ENCODE peak calls at places on chromosomes 5 and 9, in five cellular contexts. One of them, this sample, is unnamed.

GRCh38 chr9:125960631-125961030 is 213.5 kb downstream of the PBX3 start:
- DNase-seq in uterus: no peak
- DNase-seq in IMR-90: no peak
- DNase-seq in heart left ventricle: no peak
- DNase-seq in lower leg skin: no peak
- DNase-seq in this sample: no peak

GRCh38 chr5:136174021-136174659 is 18.8 kb downstream of the SMIM32 start:
- DNase-seq in IMR-90: peak; percentile 75
- DNase-seq in uterus: no peak
- DNase-seq in heart left ventricle: no peak
- DNase-seq in lower leg skin: no peak
- DNase-seq in this sample: no peak

GRCh38 chr5:32098291-32098690 is 75.8 kb downstream of the GOLPH3 start:
- DNase-seq in uterus: no peak
- DNase-seq in lower leg skin: peak; percentile 64
- DNase-seq in IMR-90: no peak
- DNase-seq in heart left ventricle: no peak
- DNase-seq in this sample: no peak

GRCh38 chr9:103444157-103444556 is 449.0 kb downstream of the CYLC2 start:
- DNase-seq in uterus: no peak
- DNase-seq in lower leg skin: no peak
- DNase-seq in heart left ventricle: no peak
- DNase-seq in IMR-90: no peak
- DNase-seq in this sample: no peak

GRCh38 chr5:169901896-169902295 is 78.4 kb downstream of the INSYN2B start:
- DNase-seq in IMR-90: no peak
- DNase-seq in heart left ventricle: no peak
- DNase-seq in uterus: no peak
- DNase-seq in lower leg skin: no peak
- DNase-seq in this sample: no peak

GRCh38 chr9:126293522-126293889 is 33.1 kb upstream of the MVB12B start:
- DNase-seq in heart left ventricle: no peak
- DNase-seq in lower leg skin: peak; percentile 60
- DNase-seq in uterus: no peak
- DNase-seq in IMR-90: no peak
- DNase-seq in this sample: no peak

GRCh38 chr5:63603001-63603400 is 359.2 kb downstream of the HTR1A start:
- DNase-seq in IMR-90: no peak
- DNase-seq in uterus: no peak
- DNase-seq in lower leg skin: no peak
- DNase-seq in heart left ventricle: no peak
- DNase-seq in this sample: no peak

GRCh38 chr9:95497772-95498171 is 19.0 kb downstream of the PTCH1 start:
- DNase-seq in lower leg skin: no peak
- DNase-seq in IMR-90: peak; percentile 77
- DNase-seq in uterus: no peak
- DNase-seq in heart left ventricle: no peak
- DNase-seq in this sample: no peak

GRCh38 chr5:151810907-151811306 is 39.2 kb downstream of the G3BP1 start:
- DNase-seq in heart left ventricle: no peak
- DNase-seq in uterus: no peak
- DNase-seq in lower leg skin: no peak
- DNase-seq in IMR-90: peak; percentile 33
- DNase-seq in this sample: no peak

GRCh38 chr5:125564336-125564975 is 818.0 kb upstream of the ZNF608 start:
- DNase-seq in lower leg skin: no peak
- DNase-seq in IMR-90: peak; percentile 11
- DNase-seq in uterus: no peak
- DNase-seq in heart left ventricle: no peak
- DNase-seq in this sample: no peak

GRCh38 chr5:168307022-168307421 is 15.6 kb downstream of the WWC1 start:
- DNase-seq in lower leg skin: no peak
- DNase-seq in heart left ventricle: no peak
- DNase-seq in uterus: no peak
- DNase-seq in IMR-90: no peak
- DNase-seq in this sample: no peak

GRCh38 chr9:2526071-2526862 is 95.3 kb upstream of the VLDLR start:
- DNase-seq in lower leg skin: no peak
- DNase-seq in IMR-90: no peak
- DNase-seq in uterus: no peak
- DNase-seq in heart left ventricle: no peak
- DNase-seq in this sample: no peak

GRCh38 chr5:173056783-173057061 is 570 bp downstream of the CREBRF start:
- DNase-seq in lower leg skin: no peak
- DNase-seq in IMR-90: no peak
- DNase-seq in uterus: no peak
- DNase-seq in heart left ventricle: peak; percentile 91
- DNase-seq in this sample: peak; percentile 42

GRCh38 chr9:83299556-83299955 is 236.6 kb upstream of the RASEF start:
- DNase-seq in lower leg skin: no peak
- DNase-seq in uterus: no peak
- DNase-seq in heart left ventricle: no peak
- DNase-seq in IMR-90: no peak
- DNase-seq in this sample: peak; percentile 87

GRCh38 chr9:135229701-135230385 is 142.4 kb downstream of the OLFM1 start:
- DNase-seq in heart left ventricle: peak; percentile 27
- DNase-seq in IMR-90: no peak
- DNase-seq in uterus: no peak
- DNase-seq in lower leg skin: no peak
- DNase-seq in this sample: no peak

GRCh38 chr9:1429328-1429727 is 379.2 kb downstream of the DMRT2 start:
- DNase-seq in lower leg skin: no peak
- DNase-seq in uterus: no peak
- DNase-seq in heart left ventricle: no peak
- DNase-seq in IMR-90: no peak
- DNase-seq in this sample: no peak

GRCh38 chr9:104075801-104076753 is 18.0 kb upstream of the SMC2 start:
- DNase-seq in uterus: no peak
- DNase-seq in IMR-90: peak; percentile 66
- DNase-seq in heart left ventricle: no peak
- DNase-seq in lower leg skin: no peak
- DNase-seq in this sample: no peak

GRCh38 chr9:133147412-133148271 is 16.1 kb downstream of the GBGT1 start:
- DNase-seq in IMR-90: peak; percentile 32
- DNase-seq in uterus: peak; percentile 78
- DNase-seq in lower leg skin: peak; percentile 96
- DNase-seq in heart left ventricle: peak; percentile 89
- DNase-seq in this sample: peak; percentile 96

GRCh38 chr5:14491015-14491414 is 90.6 kb upstream of the OTULINL start:
- DNase-seq in heart left ventricle: no peak
- DNase-seq in uterus: no peak
- DNase-seq in IMR-90: no peak
- DNase-seq in lower leg skin: no peak
- DNase-seq in this sample: no peak

GRCh38 chr5:10543585-10544040 is 20.3 kb upstream of the ANKRD33B start:
- DNase-seq in heart left ventricle: no peak
- DNase-seq in lower leg skin: no peak
- DNase-seq in uterus: no peak
- DNase-seq in IMR-90: no peak
- DNase-seq in this sample: no peak

GRCh38 chr9:37503736-37504135 is 18.0 kb downstream of the POLR1E start:
- DNase-seq in lower leg skin: no peak
- DNase-seq in heart left ventricle: no peak
- DNase-seq in uterus: no peak
- DNase-seq in IMR-90: peak; percentile 16
- DNase-seq in this sample: no peak

GRCh38 chr9:78365979-78366697 is 69.2 kb downstream of the PSAT1 start:
- DNase-seq in lower leg skin: no peak
- DNase-seq in uterus: no peak
- DNase-seq in IMR-90: peak; percentile 39
- DNase-seq in heart left ventricle: no peak
- DNase-seq in this sample: no peak

GRCh38 chr9:69074801-69075200 is 39.2 kb downstream of the FXN start:
- DNase-seq in lower leg skin: no peak
- DNase-seq in heart left ventricle: no peak
- DNase-seq in uterus: no peak
- DNase-seq in IMR-90: no peak
- DNase-seq in this sample: no peak

DNA sequence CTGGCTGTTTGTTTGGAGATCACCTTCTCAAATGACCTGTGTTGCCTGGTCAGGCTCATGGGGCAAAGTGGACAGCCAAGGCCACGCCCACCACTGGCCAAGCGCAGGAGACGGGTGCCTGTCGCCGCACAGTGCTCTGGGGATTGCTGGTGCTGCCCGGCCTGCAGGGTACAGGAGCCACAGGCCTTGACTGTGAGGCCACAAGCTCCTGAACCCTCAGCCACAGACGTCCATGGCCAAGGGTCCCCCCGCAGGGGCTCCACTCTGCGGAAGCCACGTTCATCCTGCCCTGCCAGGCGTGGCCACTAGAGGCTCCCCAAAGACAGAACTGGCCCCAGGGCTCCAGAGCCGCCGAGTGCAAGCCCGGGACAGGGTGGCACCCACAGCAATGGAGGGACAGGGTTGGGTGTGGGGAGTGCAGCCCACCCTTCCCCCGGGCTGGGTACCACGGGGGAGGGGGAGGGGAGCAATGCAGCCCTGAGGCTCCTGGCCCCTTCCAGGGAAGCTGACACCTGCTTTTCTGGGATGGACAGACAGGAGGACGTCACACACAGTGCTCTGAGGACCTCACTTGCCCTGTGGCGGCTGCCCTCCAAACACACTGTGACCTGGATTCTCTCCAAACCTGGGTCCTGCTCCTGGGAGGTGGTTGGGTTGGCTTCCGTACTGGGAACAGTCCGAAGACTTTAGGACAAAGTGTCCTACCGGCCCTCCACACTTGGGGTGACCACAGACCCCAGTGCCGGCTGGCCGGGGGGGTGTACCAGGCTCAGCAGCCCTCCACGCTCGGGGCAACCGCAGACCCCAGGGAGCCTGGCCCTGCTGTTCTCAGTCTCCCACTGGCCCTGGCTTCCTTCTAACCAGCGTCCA is 21.5 kb downstream of the TPPP start:
- DNase-seq in IMR-90: peak; percentile 26
- DNase-seq in lower leg skin: peak; percentile 94
- DNase-seq in heart left ventricle: peak; percentile 86
- DNase-seq in uterus: peak; percentile 65
- DNase-seq in this sample: peak; percentile 79
- TF ChIP-seq POLR2A in IMR-90: no peak
- TF ChIP-seq POLR2A in lower leg skin: no peak
- TF ChIP-seq POLR2A in heart left ventricle: no peak
- TF ChIP-seq POLR2A in uterus: no peak
- TF ChIP-seq POLR2A in this sample: no peak

DNA sequence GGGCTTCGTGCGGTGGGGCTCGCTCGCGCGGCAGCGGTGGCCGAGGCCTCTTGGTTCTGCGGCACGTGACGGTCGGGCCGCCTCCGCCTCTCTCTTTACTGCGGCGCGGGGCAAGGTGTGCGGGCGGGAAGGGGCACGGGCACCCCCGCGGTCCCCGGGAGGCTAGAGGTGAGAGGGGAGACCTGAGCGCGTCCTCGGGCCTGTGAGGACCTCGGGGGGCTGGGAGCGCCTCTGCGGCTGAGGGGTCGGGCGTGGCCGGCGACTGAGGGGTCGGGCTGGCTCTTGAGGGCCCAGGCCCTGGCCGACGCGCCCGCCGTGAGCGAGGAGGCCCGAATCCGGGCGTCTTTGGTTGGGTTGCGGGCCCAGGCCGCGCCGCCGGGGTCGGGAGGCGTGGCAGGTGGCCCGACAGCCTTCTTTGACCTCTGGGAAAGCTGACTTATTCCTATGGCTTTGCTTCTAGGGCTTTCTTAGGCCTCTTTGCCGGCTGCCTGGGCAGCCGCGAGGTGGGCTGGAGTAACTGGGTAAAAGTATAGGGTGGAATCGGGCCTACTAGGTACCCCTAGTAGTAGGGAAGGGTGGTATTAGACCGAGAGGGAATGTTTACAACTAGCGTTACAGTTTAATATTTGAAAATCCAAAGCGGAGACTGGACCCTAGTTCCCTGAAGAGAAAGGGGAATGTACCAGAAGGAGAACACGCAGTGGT is at the start of gene CANX:
- DNase-seq in lower leg skin: no peak
- DNase-seq in heart left ventricle: no peak
- DNase-seq in IMR-90: no peak
- DNase-seq in uterus: no peak
- DNase-seq in this sample: no peak
- TF ChIP-seq POLR2A in lower leg skin: no peak
- TF ChIP-seq POLR2A in heart left ventricle: peak; percentile 66
- TF ChIP-seq POLR2A in IMR-90: peak; percentile 90
- TF ChIP-seq POLR2A in uterus: peak; percentile 94
- TF ChIP-seq POLR2A in this sample: peak; percentile 97

DNA sequence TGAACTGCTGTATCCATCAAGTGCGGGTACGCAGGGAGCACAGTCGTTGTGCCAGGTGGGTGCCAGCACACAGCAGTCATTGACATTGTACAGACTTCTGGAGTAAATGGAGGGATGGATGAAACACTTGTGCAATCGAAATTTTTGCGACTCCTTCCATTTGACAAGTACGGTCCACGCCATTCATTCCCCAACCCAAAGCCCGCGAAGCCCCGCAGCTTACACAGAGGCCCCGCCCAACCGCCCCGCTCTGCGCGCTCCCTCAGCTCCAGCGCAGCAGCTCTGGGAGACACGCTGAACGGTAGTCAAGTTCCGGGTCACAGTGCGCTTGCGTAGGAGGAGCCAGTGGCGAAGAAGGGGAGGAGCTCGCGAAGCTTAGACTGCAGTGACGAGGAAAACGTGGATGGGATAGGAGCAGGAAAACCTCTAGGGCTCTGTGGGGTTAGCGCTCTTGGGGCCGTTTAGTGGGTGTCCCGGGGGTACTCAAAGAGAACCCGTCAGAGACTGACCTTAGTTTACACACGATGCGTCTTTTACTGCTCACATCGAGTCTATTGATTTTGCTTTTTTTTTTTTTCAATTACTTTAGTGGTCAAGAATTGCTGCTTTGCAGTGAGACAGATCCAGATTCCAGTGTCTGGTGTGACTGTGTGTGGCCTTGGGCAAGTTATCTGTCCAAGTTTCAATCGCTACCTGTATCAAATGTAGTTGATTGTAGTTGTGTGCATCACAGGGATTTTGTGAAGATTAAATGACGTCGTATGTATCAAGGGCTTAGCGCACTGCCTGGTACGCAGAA is 15.3 kb upstream of the MSANTD3 start:
- DNase-seq in heart left ventricle: peak; percentile 94
- DNase-seq in lower leg skin: peak; percentile 97
- DNase-seq in uterus: peak; percentile 90
- DNase-seq in IMR-90: peak; percentile 85
- DNase-seq in this sample: peak; percentile 92
- TF ChIP-seq POLR2A in heart left ventricle: peak; percentile 66
- TF ChIP-seq POLR2A in lower leg skin: no peak
- TF ChIP-seq POLR2A in uterus: peak; percentile 31
- TF ChIP-seq POLR2A in IMR-90: peak; percentile 32
- TF ChIP-seq POLR2A in this sample: peak; percentile 73

GRCh38 chr9:129962376-129962765 is 80.6 kb downstream of the FNBP1 start:
- DNase-seq in uterus: no peak
- DNase-seq in heart left ventricle: no peak
- DNase-seq in IMR-90: no peak
- DNase-seq in lower leg skin: no peak
- DNase-seq in this sample: no peak

GRCh38 chr9:129968690-129969485 is 74.1 kb downstream of the FNBP1 start:
- DNase-seq in heart left ventricle: no peak
- DNase-seq in uterus: peak; percentile 63
- DNase-seq in lower leg skin: no peak
- DNase-seq in IMR-90: peak; percentile 93
- DNase-seq in this sample: peak; percentile 25

GRCh38 chr9:129964901-129965734 is 77.9 kb downstream of the FNBP1 start:
- DNase-seq in heart left ventricle: no peak
- DNase-seq in IMR-90: peak; percentile 93
- DNase-seq in uterus: peak; percentile 48
- DNase-seq in lower leg skin: peak; percentile 68
- DNase-seq in this sample: no peak

GRCh38 chr9:129958771-129959170 is 84.2 kb downstream of the FNBP1 start:
- DNase-seq in IMR-90: no peak
- DNase-seq in uterus: no peak
- DNase-seq in heart left ventricle: no peak
- DNase-seq in lower leg skin: no peak
- DNase-seq in this sample: no peak

GRCh38 chr9:129962889-129963703 is 79.9 kb downstream of the FNBP1 start:
- DNase-seq in heart left ventricle: no peak
- DNase-seq in lower leg skin: no peak
- DNase-seq in IMR-90: peak; percentile 49
- DNase-seq in uterus: peak; percentile 63
- DNase-seq in this sample: no peak
- TF ChIP-seq POLR2A in heart left ventricle: peak; percentile 48
- TF ChIP-seq POLR2A in lower leg skin: no peak
- TF ChIP-seq POLR2A in IMR-90: no peak
- TF ChIP-seq POLR2A in uterus: peak; percentile 26
- TF ChIP-seq POLR2A in this sample: no peak

This sample was measured in H54.